ENCODE peak calls at places on chromosomes 16 and 17, in seven cellular contexts. D, G, A, R, V, Y and M are unnamed samples.
A peak's percentile ranks its signal among the peaks of the same experiment; 100 is the strongest.

GRCh38 chr17:4540224-4541040 is 14.8 kb downstream of the MYBBP1A start:
- DNase-seq in D (no peak), G (no peak), A (no peak), R (no peak), V (no peak), Y (peak; percentile 69), M (no peak)

GRCh38 chr17:70987867-70988340 is 818.6 kb downstream of the KCNJ2 start:
- DNase-seq in D (no peak), G (no peak), A (no peak), R (no peak), V (no peak), Y (no peak), M (no peak)

GRCh38 chr16:930511-930910 is 40.3 kb downstream of the LMF1 start:
- DNase-seq in D (no peak), G (no peak), A (no peak), R (no peak), V (no peak), Y (no peak), M (no peak)

GRCh38 chr16:50751528-50751927 is 9.6 kb downstream of the CYLD start:
- DNase-seq in D (no peak), G (no peak), A (no peak), R (no peak), V (no peak), Y (no peak), M (no peak)

GRCh38 chr17:77457572-77458201 is 316.9 kb downstream of the SEC14L1 start:
- DNase-seq in D (no peak), G (peak; percentile 57), A (no peak), R (no peak), V (no peak), Y (no peak), M (no peak)

GRCh38 chr17:30552994-30553565 is 75.9 kb downstream of the GOSR1 start:
- DNase-seq in D (no peak), G (no peak), A (no peak), R (no peak), V (no peak), Y (no peak), M (no peak)

GRCh38 chr17:9908649-9909042 is 3.6 kb upstream of the RCVRN start:
- DNase-seq in D (no peak), G (no peak), A (no peak), R (no peak), V (no peak), Y (no peak), M (no peak)

GRCh38 chr17:29546085-29546484 is 20.8 kb downstream of the ABHD15 start:
- DNase-seq in D (no peak), G (no peak), A (no peak), R (no peak), V (no peak), Y (no peak), M (no peak)

GRCh38 chr16:55035956-55036355 is 105.3 kb downstream of the IRX5 start:
- DNase-seq in D (no peak), G (no peak), A (peak; percentile 11), R (no peak), V (no peak), Y (no peak), M (peak; percentile 31)

GRCh38 chr16:71347146-71347545 is 11.4 kb upstream of the CALB2 start:
- DNase-seq in D (no peak), G (no peak), A (no peak), R (no peak), V (no peak), Y (no peak), M (no peak)

GRCh38 chr16:2341456-2342447 is 1.2 kb upstream of the ABCA3 start:
- DNase-seq in D (peak; percentile 23), G (no peak), A (no peak), R (no peak), V (peak; percentile 58), Y (peak; percentile 49), M (no peak)

GRCh38 chr16:1863681-1864460 is 8.1 kb downstream of the MEIOB start:
- DNase-seq in D (peak; percentile 26), G (no peak), A (peak; percentile 23), R (no peak), V (no peak), Y (no peak), M (no peak)

GRCh38 chr17:49987290-49987585 is 7.8 kb downstream of the DLX3 start:
- DNase-seq in D (no peak), G (no peak), A (no peak), R (no peak), V (no peak), Y (no peak), M (no peak)

GRCh38 chr17:52790359-52790955 is 631.9 kb upstream of the CA10 start:
- DNase-seq in D (no peak), G (no peak), A (no peak), R (no peak), V (no peak), Y (no peak), M (no peak)

GRCh38 chr16:9192746-9193145 is 101.3 kb downstream of the HAPSTR1 start:
- DNase-seq in D (no peak), G (no peak), A (no peak), R (no peak), V (no peak), Y (no peak), M (peak; percentile 24)

GRCh38 chr17:6422654-6423241 is 12.2 kb downstream of the AIPL1 start:
- DNase-seq in D (no peak), G (no peak), A (no peak), R (no peak), V (no peak), Y (no peak), M (no peak)

GRCh38 chr17:6421700-6422604 is 13.0 kb downstream of the AIPL1 start:
- DNase-seq in D (peak; percentile 80), G (peak; percentile 81), A (peak; percentile 39), R (peak; percentile 77), V (peak; percentile 79), Y (peak; percentile 89), M (no peak)

GRCh38 chr17:6415616-6416015 is 19.3 kb downstream of the AIPL1 start:
- DNase-seq in D (no peak), G (no peak), A (no peak), R (no peak), V (no peak), Y (no peak), M (no peak)

GRCh38 chr17:6423931-6424330 is 11.0 kb downstream of the AIPL1 start:
- DNase-seq in D (no peak), G (no peak), A (no peak), R (no peak), V (no peak), Y (no peak), M (no peak)

GRCh38 chr17:6420173-6420641 is 14.7 kb downstream of the AIPL1 start:
- DNase-seq in D (peak; percentile 28), G (peak; percentile 34), A (no peak), R (no peak), V (no peak), Y (no peak), M (no peak)
- TF ChIP-seq CTCF in D (no peak), G (peak; percentile 44), A (peak; percentile 41), R (no peak), V (no peak), Y (no peak), M (peak; percentile 39)

GRCh38 chr17:57890857-57891232 is 41.0 kb upstream of the MRPS23 start:
- DNase-seq in D (peak; percentile 36), G (no peak), A (no peak), R (no peak), V (no peak), Y (no peak), M (no peak)

GRCh38 chr17:57894848-57895247 is 45.0 kb upstream of the MRPS23 start:
- DNase-seq in D (no peak), G (no peak), A (no peak), R (no peak), V (no peak), Y (no peak), M (no peak)

GRCh38 chr17:57895382-57896060 is 45.7 kb upstream of the MRPS23 start:
- DNase-seq in D (peak; percentile 92), G (no peak), A (no peak), R (peak; percentile 70), V (no peak), Y (no peak), M (no peak)

GRCh38 chr17:57892146-57892819 is 42.4 kb upstream of the MRPS23 start:
- DNase-seq in D (peak; percentile 95), G (peak; percentile 88), A (peak; percentile 84), R (peak; percentile 89), V (peak; percentile 81), Y (peak; percentile 94), M (no peak)

GRCh38 chr17:57892820-57893595 is 43.2 kb upstream of the MRPS23 start:
- DNase-seq in D (peak; percentile 94), G (no peak), A (peak; percentile 94), R (peak; percentile 90), V (peak; percentile 81), Y (peak; percentile 85), M (peak; percentile 77)
- TF ChIP-seq CTCF in D (no peak), G (peak; percentile 41), A (no peak), R (no peak), V (no peak), Y (no peak), M (no peak)

GRCh38 chr17:59763861-59764260 is 56.4 kb downstream of the VMP1 start:
- DNase-seq in D (no peak), G (no peak), A (peak; percentile 86), R (no peak), V (no peak), Y (no peak), M (no peak)

GRCh38 chr17:59762022-59762825 is 54.8 kb downstream of the VMP1 start:
- DNase-seq in D (peak; percentile 50), G (peak; percentile 47), A (no peak), R (no peak), V (no peak), Y (no peak), M (no peak)

GRCh38 chr17:59762826-59763374 is 55.4 kb downstream of the VMP1 start:
- DNase-seq in D (no peak), G (no peak), A (no peak), R (no peak), V (no peak), Y (no peak), M (no peak)

GRCh38 chr17:59765038-59765437 is 57.6 kb downstream of the VMP1 start:
- DNase-seq in D (no peak), G (no peak), A (no peak), R (no peak), V (no peak), Y (no peak), M (no peak)

GRCh38 chr17:59764292-59764741 is 56.9 kb downstream of the VMP1 start:
- DNase-seq in D (no peak), G (peak; percentile 25), A (peak; percentile 84), R (no peak), V (no peak), Y (no peak), M (no peak)
- TF ChIP-seq CTCF in D (no peak), G (no peak), A (no peak), R (no peak), V (no peak), Y (no peak), M (no peak)

DNA sequence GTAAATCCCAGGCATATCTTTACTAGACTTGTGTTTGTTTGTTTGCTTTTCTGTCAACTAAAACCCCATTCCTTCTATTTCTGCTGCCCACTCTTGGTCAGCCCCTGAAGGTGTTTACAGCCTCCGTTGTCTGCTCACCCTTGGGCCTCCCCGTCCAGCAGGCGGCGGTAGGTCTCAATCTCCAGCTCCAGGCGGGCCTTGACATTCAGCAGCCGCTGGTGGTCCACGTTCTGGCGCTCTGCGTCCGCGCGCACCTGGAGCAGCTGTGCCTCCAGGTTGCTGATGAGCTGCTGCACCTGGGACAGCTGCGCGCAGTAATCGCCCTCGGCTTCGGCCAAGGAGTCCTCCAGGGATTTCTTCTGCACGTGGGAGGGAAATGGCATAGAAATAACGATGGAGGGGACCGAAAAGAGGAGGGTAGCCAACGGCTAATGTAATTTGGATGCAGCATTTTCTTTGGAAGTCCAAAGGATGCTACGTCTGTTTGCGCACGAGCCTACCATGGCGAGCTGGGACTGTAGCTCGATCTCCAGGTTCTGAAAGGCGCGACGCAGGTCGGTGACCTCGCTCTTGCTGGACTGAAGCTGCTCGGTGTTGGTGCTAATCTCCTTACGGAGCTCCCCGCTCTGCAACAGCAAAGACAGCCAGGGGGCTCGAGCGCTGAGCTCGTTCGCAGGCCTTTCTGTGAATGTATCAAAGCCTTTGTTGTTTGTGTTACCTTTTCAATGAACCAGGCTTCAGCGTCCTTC is 3.9 kb downstream of the KRT12 start:
- DNase-seq in D (no peak), G (peak; percentile 44), A (no peak), R (no peak), V (no peak), Y (no peak), M (no peak)
- TF ChIP-seq CTCF in D (no peak), G (peak; percentile 14), A (peak; percentile 43), R (no peak), V (no peak), Y (no peak), M (peak; percentile 34)